ENCODE peak calls at places on chromosomes 16 and 17, in four cellular contexts. One of them, this sample, is unnamed.

GRCh38 chr16:57185446-57185944 is 344 bp downstream of the PSME3IP1 start:
- DNase-seq in HepG2: no peak
- DNase-seq in H1: no peak
- DNase-seq in K562: peak; percentile 49
- DNase-seq in this sample: no peak

GRCh38 chr17:21283482-21284318 is 811 bp upstream of the MAP2K3 start:
- DNase-seq in HepG2: no peak
- DNase-seq in H1: no peak
- DNase-seq in K562: no peak
- DNase-seq in this sample: no peak

GRCh38 chr17:29570521-29570920 is 2.0 kb downstream of the TP53I13 start:
- DNase-seq in HepG2: no peak
- DNase-seq in H1: peak; percentile 33
- DNase-seq in K562: no peak
- DNase-seq in this sample: no peak

GRCh38 chr17:70006159-70006558 is 68.9 kb upstream of the KCNJ16 start:
- DNase-seq in HepG2: no peak
- DNase-seq in H1: no peak
- DNase-seq in K562: no peak
- DNase-seq in this sample: no peak

GRCh38 chr17:14301279-14301760 is 439 bp downstream of the HS3ST3B1 start:
- DNase-seq in HepG2: no peak
- DNase-seq in H1: no peak
- DNase-seq in K562: peak; percentile 15
- DNase-seq in this sample: no peak

GRCh38 chr17:5226940-5227878 is 7.5 kb downstream of the SCIMP start:
- DNase-seq in HepG2: no peak
- DNase-seq in H1: no peak
- DNase-seq in K562: no peak
- DNase-seq in this sample: no peak

GRCh38 chr16:4510747-4511426 is 27.7 kb downstream of the CDIP1 start:
- DNase-seq in HepG2: no peak
- DNase-seq in H1: no peak
- DNase-seq in K562: no peak
- DNase-seq in this sample: no peak

GRCh38 chr16:72137380-72138063 is 34.4 kb downstream of the PMFBP1 start:
- DNase-seq in HepG2: no peak
- DNase-seq in H1: no peak
- DNase-seq in K562: no peak
- DNase-seq in this sample: no peak

GRCh38 chr17:46782250-46782953 is 36.1 kb downstream of the WNT3 start:
- DNase-seq in HepG2: peak; percentile 62
- DNase-seq in H1: peak; percentile 69
- DNase-seq in K562: peak; percentile 79
- DNase-seq in this sample: peak; percentile 41

GRCh38 chr17:75980188-75981018 is 1.4 kb downstream of the TEN1 start:
- DNase-seq in HepG2: no peak
- DNase-seq in H1: no peak
- DNase-seq in K562: no peak
- DNase-seq in this sample: no peak
- TF ChIP-seq JUN in HepG2: no peak
- TF ChIP-seq JUN in H1: no peak
- TF ChIP-seq JUN in K562: no peak
- TF ChIP-seq JUN in this sample: no peak

DNA sequence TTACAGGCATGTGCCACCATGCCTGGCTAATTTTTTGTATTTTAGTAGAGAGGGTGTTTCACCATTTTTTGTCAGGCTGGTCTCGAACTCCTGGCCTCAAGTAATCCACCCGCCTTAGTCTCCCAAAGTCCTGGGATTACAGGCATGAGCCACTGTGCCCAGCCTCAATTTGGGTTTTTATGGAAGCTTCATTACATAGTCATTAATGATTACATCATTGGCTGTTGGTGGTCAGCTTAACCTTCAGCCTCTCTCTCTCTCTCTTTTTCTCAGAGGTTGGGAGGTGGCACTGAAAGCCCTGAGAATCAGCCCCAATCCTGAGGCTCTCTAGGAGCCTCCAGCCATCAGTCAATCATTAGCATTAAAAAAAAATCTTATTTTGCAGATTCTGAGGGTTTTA is 45.3 kb downstream of the C17orf58 start:
- DNase-seq in HepG2: no peak
- DNase-seq in H1: no peak
- DNase-seq in K562: no peak
- DNase-seq in this sample: no peak
- H2AFZ ChIP-seq in HepG2: no peak overlapping the region
- H2AFZ ChIP-seq in H1: no peak overlapping the region
- H2AFZ ChIP-seq in K562: no peak overlapping the region
- H2AFZ ChIP-seq in this sample: no peak overlapping the region

DNA sequence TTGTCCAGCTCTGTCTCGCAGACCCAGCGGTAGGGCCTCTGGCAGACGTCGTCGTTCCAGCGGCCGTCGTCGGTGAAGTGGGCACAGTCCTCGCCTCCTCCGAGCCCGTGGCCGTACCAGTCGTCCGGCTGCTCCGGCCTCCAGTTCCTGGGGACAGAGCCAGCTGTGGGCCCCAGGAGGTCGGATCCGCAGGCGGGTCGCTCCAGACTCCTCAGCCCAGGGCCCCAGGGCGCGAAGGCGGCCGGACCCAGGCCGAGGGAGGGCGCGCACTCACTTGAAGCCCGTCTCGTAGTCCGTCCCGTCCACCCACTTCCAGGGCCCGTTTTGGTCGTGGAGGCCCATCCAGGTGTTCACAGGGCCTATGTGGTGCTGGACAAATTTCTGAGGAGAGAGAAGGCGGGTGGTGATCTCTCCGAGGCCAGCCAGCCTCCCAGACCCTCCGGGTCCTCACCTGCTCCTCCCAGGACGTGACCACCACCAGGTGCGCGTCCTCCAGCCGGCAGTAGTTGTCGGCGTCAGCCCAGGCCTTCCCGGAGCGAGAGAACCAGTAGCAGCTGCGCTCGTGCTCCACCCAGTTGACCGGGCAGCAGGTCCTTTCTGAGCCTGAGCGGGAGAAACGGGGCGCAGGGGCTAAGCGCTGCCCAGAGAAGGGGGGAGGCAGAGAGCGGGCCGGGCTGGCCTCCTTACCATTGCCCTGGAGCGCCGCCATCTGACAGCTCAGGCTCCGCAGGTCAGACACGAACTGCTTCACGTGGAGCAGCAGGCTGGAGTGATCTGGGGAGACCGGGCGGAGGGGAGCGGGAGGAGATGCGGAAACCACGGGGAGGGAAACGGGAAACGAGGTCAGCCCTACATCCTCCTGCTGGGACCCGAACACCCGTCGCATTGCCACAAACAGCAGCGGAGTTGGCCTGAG is 5.2 kb downstream of the ASGR1 start:
- DNase-seq in HepG2: no peak
- DNase-seq in H1: peak; percentile 88
- DNase-seq in K562: no peak
- DNase-seq in this sample: peak; percentile 89
- TF ChIP-seq JUN in HepG2: no peak
- TF ChIP-seq JUN in H1: no peak
- TF ChIP-seq JUN in K562: no peak
- TF ChIP-seq JUN in this sample: no peak

GRCh38 chr17:49494937-49495841 is at the start of gene NGFR:
- DNase-seq in HepG2: no peak
- DNase-seq in H1: peak; percentile 79
- DNase-seq in K562: peak; percentile 96
- DNase-seq in this sample: peak; percentile 15
- H2AFZ ChIP-seq in HepG2: no peak within 1 kb of the TSS
- H2AFZ ChIP-seq in H1: peak within 1 kb of the TSS; percentile 64
- H2AFZ ChIP-seq in K562: peak within 1 kb of the TSS; percentile 29
- H2AFZ ChIP-seq in this sample: peak within 1 kb of the TSS; percentile 29

DNA sequence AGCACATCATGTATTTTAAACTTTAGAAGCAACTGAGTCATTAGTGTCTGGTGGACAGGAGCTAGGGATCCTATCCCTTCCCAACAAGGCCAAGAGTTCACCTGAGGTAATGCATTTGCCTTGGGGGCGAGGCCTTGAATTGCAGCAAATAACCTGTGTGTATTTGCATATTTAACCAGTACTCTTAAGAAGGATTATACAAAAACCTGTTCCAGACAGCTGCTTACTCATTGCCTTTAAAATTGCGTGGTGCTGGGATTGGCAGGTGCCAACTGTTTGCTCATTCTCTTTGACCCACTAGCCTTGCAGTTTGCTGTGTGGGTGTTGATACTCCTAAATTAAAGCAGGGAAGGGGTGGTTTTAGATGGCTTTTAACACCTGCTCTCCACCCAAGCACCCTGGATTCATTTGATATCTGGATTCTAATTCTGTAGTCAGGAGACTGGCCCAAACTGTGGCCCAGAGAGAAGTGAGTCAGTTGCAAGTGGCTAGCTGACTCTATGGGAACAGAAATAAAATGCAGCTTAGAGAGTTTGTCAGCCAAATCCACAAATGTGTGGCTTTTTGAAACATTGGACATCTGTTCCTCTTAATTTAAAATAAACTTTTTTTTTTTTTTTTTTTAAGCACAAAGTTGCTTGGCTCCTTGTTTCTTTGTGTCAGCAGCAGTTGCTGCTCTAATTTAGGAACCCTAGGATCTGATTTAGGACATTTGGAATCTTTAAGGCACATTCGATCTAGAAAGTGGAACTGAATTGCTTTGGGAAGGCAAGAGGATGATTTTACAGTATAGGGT is 47.0 kb downstream of the TUBD1 start:
- DNase-seq in HepG2: peak; percentile 89
- DNase-seq in H1: no peak
- DNase-seq in K562: peak; percentile 44
- DNase-seq in this sample: peak; percentile 74
- TF ChIP-seq JUN in HepG2: peak; percentile 3
- TF ChIP-seq JUN in H1: no peak
- TF ChIP-seq JUN in K562: no peak
- TF ChIP-seq JUN in this sample: no peak

This sample was measured in endothelial cell of umbilical vein.